ENCODE peak calls at places on chromosome 10, in ten cellular contexts. One of them, this sample, is unnamed.

GRCh38 chr10:82813856-82814255 is 938.9 kb downstream of the NRG3 start:
- DNase-seq in NCI-H446: no peak
- DNase-seq in non-pigmented ciliary epithelial cell: peak
- DNase-seq in SJSA1: no peak
- DNase-seq in PC-3: no peak
- DNase-seq in glomerular endothelial cell: no peak
- DNase-seq in small intestine: peak
- DNase-seq in left cardiac atrium: no peak
- DNase-seq in HCEC 1CT: no peak
- DNase-seq in natural killer cell: no peak
- DNase-seq in this sample: no peak

GRCh38 chr10:100151901-100152300 is 33.9 kb downstream of the ERLIN1 start:
- DNase-seq in NCI-H446: no peak
- DNase-seq in non-pigmented ciliary epithelial cell: no peak
- DNase-seq in SJSA1: no peak
- DNase-seq in PC-3: no peak
- DNase-seq in glomerular endothelial cell: no peak
- DNase-seq in small intestine: no peak
- DNase-seq in left cardiac atrium: no peak
- DNase-seq in HCEC 1CT: no peak
- DNase-seq in natural killer cell: no peak
- DNase-seq in this sample: no peak

GRCh38 chr10:30885423-30885822 is 146.2 kb downstream of the ZNF438 start:
- DNase-seq in NCI-H446: no peak
- DNase-seq in non-pigmented ciliary epithelial cell: no peak
- DNase-seq in SJSA1: no peak
- DNase-seq in PC-3: no peak
- DNase-seq in glomerular endothelial cell: no peak
- DNase-seq in small intestine: no peak
- DNase-seq in left cardiac atrium: no peak
- DNase-seq in HCEC 1CT: no peak
- DNase-seq in natural killer cell: no peak
- DNase-seq in this sample: no peak

GRCh38 chr10:76150139-76150885 is 718.9 kb downstream of the LRMDA start:
- DNase-seq in NCI-H446: no peak
- DNase-seq in non-pigmented ciliary epithelial cell: no peak
- DNase-seq in SJSA1: peak
- DNase-seq in PC-3: peak
- DNase-seq in glomerular endothelial cell: no peak
- DNase-seq in small intestine: no peak
- DNase-seq in left cardiac atrium: no peak
- DNase-seq in HCEC 1CT: peak
- DNase-seq in natural killer cell: no peak
- DNase-seq in this sample: no peak

GRCh38 chr10:104109908-104110662 is 11.9 kb upstream of the SFR1 start:
- DNase-seq in NCI-H446: no peak
- DNase-seq in non-pigmented ciliary epithelial cell: peak
- DNase-seq in SJSA1: peak
- DNase-seq in PC-3: peak
- DNase-seq in glomerular endothelial cell: no peak
- DNase-seq in small intestine: peak
- DNase-seq in left cardiac atrium: no peak
- DNase-seq in HCEC 1CT: peak
- DNase-seq in natural killer cell: no peak
- DNase-seq in this sample: no peak

GRCh38 chr10:44293306-44293778 is 91.6 kb downstream of the CXCL12 start:
- DNase-seq in NCI-H446: no peak
- DNase-seq in non-pigmented ciliary epithelial cell: no peak
- DNase-seq in SJSA1: no peak
- DNase-seq in PC-3: no peak
- DNase-seq in glomerular endothelial cell: no peak
- DNase-seq in small intestine: no peak
- DNase-seq in left cardiac atrium: no peak
- DNase-seq in HCEC 1CT: no peak
- DNase-seq in natural killer cell: no peak
- DNase-seq in this sample: no peak

GRCh38 chr10:26890956-26891355 is 30.2 kb upstream of the ABI1 start:
- DNase-seq in NCI-H446: peak
- DNase-seq in non-pigmented ciliary epithelial cell: peak
- DNase-seq in SJSA1: peak
- DNase-seq in PC-3: peak
- DNase-seq in glomerular endothelial cell: peak
- DNase-seq in small intestine: peak
- DNase-seq in left cardiac atrium: peak
- DNase-seq in HCEC 1CT: peak
- DNase-seq in natural killer cell: no peak
- DNase-seq in this sample: no peak

GRCh38 chr10:124989526-124989925 is 47.6 kb downstream of the ZRANB1 start:
- DNase-seq in NCI-H446: no peak
- DNase-seq in non-pigmented ciliary epithelial cell: no peak
- DNase-seq in SJSA1: no peak
- DNase-seq in PC-3: no peak
- DNase-seq in glomerular endothelial cell: no peak
- DNase-seq in small intestine: no peak
- DNase-seq in left cardiac atrium: peak
- DNase-seq in HCEC 1CT: peak
- DNase-seq in natural killer cell: no peak
- DNase-seq in this sample: no peak

GRCh38 chr10:45440511-45441062 is 66.6 kb downstream of the ALOX5 start:
- DNase-seq in NCI-H446: no peak
- DNase-seq in non-pigmented ciliary epithelial cell: no peak
- DNase-seq in SJSA1: no peak
- DNase-seq in PC-3: no peak
- DNase-seq in glomerular endothelial cell: no peak
- DNase-seq in small intestine: no peak
- DNase-seq in left cardiac atrium: no peak
- DNase-seq in HCEC 1CT: no peak
- DNase-seq in natural killer cell: no peak
- DNase-seq in this sample: no peak

GRCh38 chr10:29841724-29842649 is 207.2 kb upstream of the SVIL start:
- DNase-seq in NCI-H446: no peak
- DNase-seq in non-pigmented ciliary epithelial cell: no peak
- DNase-seq in SJSA1: no peak
- DNase-seq in PC-3: peak
- DNase-seq in glomerular endothelial cell: no peak
- DNase-seq in small intestine: peak
- DNase-seq in left cardiac atrium: peak
- DNase-seq in HCEC 1CT: no peak
- DNase-seq in natural killer cell: no peak
- DNase-seq in this sample: peak

GRCh38 chr10:63171926-63172325 is 38.8 kb downstream of the NRBF2 start:
- DNase-seq in NCI-H446: no peak
- DNase-seq in non-pigmented ciliary epithelial cell: no peak
- DNase-seq in SJSA1: no peak
- DNase-seq in PC-3: no peak
- DNase-seq in glomerular endothelial cell: no peak
- DNase-seq in small intestine: no peak
- DNase-seq in left cardiac atrium: no peak
- DNase-seq in HCEC 1CT: no peak
- DNase-seq in natural killer cell: no peak
- DNase-seq in this sample: no peak

GRCh38 chr10:133445268-133445732 is 8.4 kb upstream of the SCART1 start:
- DNase-seq in NCI-H446: no peak
- DNase-seq in non-pigmented ciliary epithelial cell: no peak
- DNase-seq in SJSA1: no peak
- DNase-seq in PC-3: no peak
- DNase-seq in glomerular endothelial cell: no peak
- DNase-seq in small intestine: no peak
- DNase-seq in left cardiac atrium: no peak
- DNase-seq in HCEC 1CT: no peak
- DNase-seq in natural killer cell: no peak
- DNase-seq in this sample: no peak

GRCh38 chr10:79463578-79464496 is 18.4 kb upstream of the ZCCHC24 start:
- DNase-seq in NCI-H446: no peak
- DNase-seq in non-pigmented ciliary epithelial cell: no peak
- DNase-seq in SJSA1: no peak
- DNase-seq in PC-3: no peak
- DNase-seq in glomerular endothelial cell: no peak
- DNase-seq in small intestine: no peak
- DNase-seq in left cardiac atrium: peak
- DNase-seq in HCEC 1CT: no peak
- DNase-seq in natural killer cell: no peak
- DNase-seq in this sample: peak

GRCh38 chr10:110617455-110618162 is 26.5 kb upstream of the RBM20 start:
- DNase-seq in NCI-H446: no peak
- DNase-seq in non-pigmented ciliary epithelial cell: no peak
- DNase-seq in SJSA1: no peak
- DNase-seq in PC-3: no peak
- DNase-seq in glomerular endothelial cell: no peak
- DNase-seq in small intestine: no peak
- DNase-seq in left cardiac atrium: no peak
- DNase-seq in HCEC 1CT: no peak
- DNase-seq in natural killer cell: no peak
- DNase-seq in this sample: no peak

GRCh38 chr10:31757831-31758230 is 170.8 kb downstream of the ARHGAP12 start:
- DNase-seq in NCI-H446: peak
- DNase-seq in non-pigmented ciliary epithelial cell: no peak
- DNase-seq in SJSA1: no peak
- DNase-seq in PC-3: no peak
- DNase-seq in glomerular endothelial cell: no peak
- DNase-seq in small intestine: no peak
- DNase-seq in left cardiac atrium: no peak
- DNase-seq in HCEC 1CT: no peak
- DNase-seq in natural killer cell: no peak
- DNase-seq in this sample: no peak

GRCh38 chr10:27383595-27384542 is 120.2 kb upstream of the RAB18 start:
- DNase-seq in NCI-H446: no peak
- DNase-seq in non-pigmented ciliary epithelial cell: peak
- DNase-seq in SJSA1: peak
- DNase-seq in PC-3: peak
- DNase-seq in glomerular endothelial cell: no peak
- DNase-seq in small intestine: no peak
- DNase-seq in left cardiac atrium: no peak
- DNase-seq in HCEC 1CT: peak
- DNase-seq in natural killer cell: no peak
- DNase-seq in this sample: no peak

GRCh38 chr10:71690094-71690720 is 29.4 kb downstream of the C10orf105 start:
- DNase-seq in NCI-H446: no peak
- DNase-seq in non-pigmented ciliary epithelial cell: no peak
- DNase-seq in SJSA1: no peak
- DNase-seq in PC-3: no peak
- DNase-seq in glomerular endothelial cell: no peak
- DNase-seq in small intestine: no peak
- DNase-seq in left cardiac atrium: no peak
- DNase-seq in HCEC 1CT: no peak
- DNase-seq in natural killer cell: no peak
- DNase-seq in this sample: no peak

GRCh38 chr10:132172091-132173066 is 14.4 kb upstream of the DPYSL4 start:
- DNase-seq in NCI-H446: no peak
- DNase-seq in non-pigmented ciliary epithelial cell: no peak
- DNase-seq in SJSA1: no peak
- DNase-seq in PC-3: no peak
- DNase-seq in glomerular endothelial cell: no peak
- DNase-seq in small intestine: no peak
- DNase-seq in left cardiac atrium: no peak
- DNase-seq in HCEC 1CT: no peak
- DNase-seq in natural killer cell: no peak
- DNase-seq in this sample: no peak

GRCh38 chr10:80453715-80454525 is at the start of gene TSPAN14:
- DNase-seq in NCI-H446: no peak
- DNase-seq in non-pigmented ciliary epithelial cell: no peak
- DNase-seq in SJSA1: peak
- DNase-seq in PC-3: no peak
- DNase-seq in glomerular endothelial cell: no peak
- DNase-seq in small intestine: peak
- DNase-seq in left cardiac atrium: peak
- DNase-seq in HCEC 1CT: peak
- DNase-seq in natural killer cell: peak
- DNase-seq in this sample: peak

GRCh38 chr10:121694966-121695340 is 96.7 kb upstream of the FGFR2 start:
- DNase-seq in NCI-H446: no peak
- DNase-seq in non-pigmented ciliary epithelial cell: no peak
- DNase-seq in SJSA1: no peak
- DNase-seq in PC-3: no peak
- DNase-seq in glomerular endothelial cell: no peak
- DNase-seq in small intestine: no peak
- DNase-seq in left cardiac atrium: no peak
- DNase-seq in HCEC 1CT: no peak
- DNase-seq in natural killer cell: no peak
- DNase-seq in this sample: no peak

GRCh38 chr10:103281753-103282152 is 4.8 kb downstream of the INA start:
- DNase-seq in NCI-H446: peak
- DNase-seq in non-pigmented ciliary epithelial cell: no peak
- DNase-seq in SJSA1: no peak
- DNase-seq in PC-3: no peak
- DNase-seq in glomerular endothelial cell: no peak
- DNase-seq in small intestine: no peak
- DNase-seq in left cardiac atrium: no peak
- DNase-seq in HCEC 1CT: peak
- DNase-seq in natural killer cell: no peak
- DNase-seq in this sample: no peak

This sample was measured in heart right ventricle.